ENCODE peak calls at places on chromosomes 4 and X, in seven cellular contexts. V is HL-60, B is progenitor cell of endocrine pancreas, C is fibroblast of pulmonary artery, P is left ventricle myocardium inferior, F is OCI-LY7, H is B cell. A is an unnamed sample.

GRCh38 chr4:54274786-54275503 is 45.9 kb downstream of the PDGFRA start:
- DNase-seq in B (no peak), H (no peak), F (no peak), P (no peak), V (no peak), C (no peak), A (no peak)

GRCh38 chr4:162509333-162509732 is 345.5 kb upstream of the FSTL5 start:
- DNase-seq in B (no peak), F (no peak), V (no peak), C (no peak), P (no peak), H (no peak), A (no peak)

GRCh38 chr4:54897590-54897989 is 227.8 kb downstream of the KDR start:
- DNase-seq in B (no peak), V (no peak), P (no peak), C (peak; percentile 17), F (no peak), H (no peak), A (no peak)

GRCh38 chr4:21512351-21512750 is 436.2 kb downstream of the KCNIP4 start:
- DNase-seq in B (no peak), V (no peak), H (no peak), F (peak; percentile 16), P (no peak), C (peak; percentile 65), A (peak; percentile 3)

GRCh38 chrX:54930291-54931049 is 9.8 kb downstream of the TRO start:
- DNase-seq in H (no peak), C (no peak), B (no peak), P (no peak), F (no peak), V (no peak), A (no peak)

GRCh38 chr4:153792007-153792892 is 3.4 kb upstream of the SFRP2 start:
- DNase-seq in H (peak; percentile 8), C (peak; percentile 29), P (no peak), F (no peak), B (peak; percentile 76), V (no peak), A (peak; percentile 95)

GRCh38 chr4:157045507-157046127 is 30.3 kb upstream of the GLRB start:
- DNase-seq in C (peak; percentile 87), F (peak; percentile 7), B (no peak), V (no peak), H (no peak), P (no peak), A (no peak)

GRCh38 chr4:74320559-74321118 is 12.4 kb downstream of the EPGN start:
- DNase-seq in C (peak; percentile 77), P (no peak), H (peak; percentile 19), F (peak; percentile 45), B (no peak), V (no peak), A (no peak)

GRCh38 chrX:10166731-10167149 is 10.0 kb downstream of the CLCN4 start:
- DNase-seq in P (peak; percentile 25), B (no peak), V (peak; percentile 55), F (peak; percentile 11), C (no peak), H (peak; percentile 15), A (no peak)

GRCh38 chr4:126938023-126938422 is 694.7 kb upstream of the INTU start:
- DNase-seq in H (no peak), F (no peak), V (no peak), C (no peak), B (no peak), P (no peak), A (no peak)

GRCh38 chr4:38663021-38663800 is 788 bp upstream of the KLF3 start:
- DNase-seq in V (no peak), H (no peak), P (no peak), F (peak; percentile 44), B (peak; percentile 78), C (peak; percentile 49), A (peak; percentile 51)

GRCh38 chrX:861335-861890 is 230.8 kb downstream of the SHOX start:
- DNase-seq in P (no peak), C (no peak), F (no peak), V (no peak), H (no peak), B (no peak), A (no peak)

GRCh38 chr4:106978046-106978774 is 57.9 kb downstream of the DKK2 start:
- DNase-seq in H (no peak), V (no peak), B (no peak), F (no peak), P (no peak), C (no peak), A (no peak)

GRCh38 chr4:41814565-41814964 is 66.0 kb upstream of the PHOX2B start:
- DNase-seq in P (no peak), B (no peak), C (peak; percentile 6), H (no peak), F (no peak), V (no peak), A (peak; percentile 34)

GRCh38 chr4:159179310-159179958 is 76.6 kb downstream of the RAPGEF2 start:
- DNase-seq in P (no peak), F (no peak), V (no peak), B (no peak), C (no peak), H (no peak), A (no peak)

GRCh38 chrX:111375747-111376146 is 36.2 kb downstream of the DCX start:
- DNase-seq in V (no peak), B (no peak), H (no peak), F (no peak), P (no peak), C (peak; percentile 3), A (no peak)

GRCh38 chr4:147756417-147756816 is 24.5 kb downstream of the ARHGAP10 start:
- DNase-seq in B (no peak), P (no peak), F (no peak), C (no peak), V (no peak), H (no peak), A (no peak)

GRCh38 chr4:106266201-106266600 is 49.8 kb downstream of the TBCK start:
- DNase-seq in H (peak; percentile 4), C (peak; percentile 82), F (peak; percentile 46), B (no peak), V (peak; percentile 21), P (no peak), A (no peak)

DNA sequence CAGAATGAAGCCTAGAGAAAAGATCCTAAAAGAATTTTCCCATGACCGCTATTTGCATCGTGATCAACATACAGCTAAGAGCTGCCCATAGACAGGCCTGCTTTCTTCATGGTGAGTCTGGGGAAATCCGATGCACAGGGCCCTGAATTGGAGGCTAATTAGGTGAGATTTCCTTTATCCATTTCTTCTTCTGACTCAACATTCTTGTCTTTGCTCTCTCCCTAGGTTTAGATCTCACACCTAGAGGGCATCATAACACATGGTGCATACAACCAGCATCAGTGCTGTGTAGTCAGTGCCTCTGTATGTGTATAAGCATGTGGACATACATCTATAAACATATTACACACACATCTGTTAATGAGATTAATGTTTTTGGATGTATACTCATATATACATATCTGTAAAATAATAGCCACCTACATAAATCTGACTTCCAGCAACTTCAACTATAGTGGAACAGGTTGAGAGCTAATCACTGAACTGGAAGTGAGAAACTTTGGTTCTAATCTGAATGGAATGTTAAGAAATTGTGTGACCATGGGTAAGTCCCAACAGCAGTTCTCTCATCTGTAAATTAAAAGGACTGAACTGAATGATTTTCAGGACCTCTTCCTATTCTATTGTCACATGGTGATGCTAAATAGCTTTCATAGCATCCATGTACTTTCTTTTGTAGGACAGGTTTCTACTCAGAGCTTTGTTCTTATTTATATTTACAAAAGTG is 17.5 kb downstream of the GATB start:
- DNase-seq in C (no peak), P (no peak), V (no peak), H (no peak), B (no peak), F (no peak), A (no peak)
- TF ChIP-seq CTCF in C (no peak), P (no peak), V (no peak), H (no peak), B (no peak), F (no peak), A (no peak)

DNA sequence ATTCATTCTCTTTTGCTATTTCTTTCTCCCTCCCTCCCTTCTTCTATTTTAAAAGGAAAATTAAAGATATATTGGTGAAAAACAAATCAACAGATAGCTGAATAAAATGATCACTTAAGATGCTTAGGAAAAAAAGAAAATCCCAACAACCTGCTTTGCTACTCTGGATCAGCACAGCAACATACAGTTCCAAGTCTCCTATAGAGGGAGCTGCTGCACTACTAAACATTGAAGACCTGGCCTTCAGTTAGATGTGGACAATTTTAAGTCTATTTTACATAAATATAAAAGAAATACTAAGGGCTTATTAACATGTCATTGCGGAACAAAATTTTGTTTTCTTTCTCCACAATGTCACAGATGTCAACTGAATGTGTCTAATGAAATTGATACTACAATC is 226.4 kb downstream of the MAGEB5 start:
- DNase-seq in B (no peak), P (no peak), V (no peak), H (no peak), F (no peak), C (peak; percentile 44), A (no peak)
- TF ChIP-seq CTCF in B (peak; percentile 71), P (peak; percentile 43), V (no peak), H (no peak), F (peak; percentile 55), C (peak; percentile 40), A (peak; percentile 70)

DNA sequence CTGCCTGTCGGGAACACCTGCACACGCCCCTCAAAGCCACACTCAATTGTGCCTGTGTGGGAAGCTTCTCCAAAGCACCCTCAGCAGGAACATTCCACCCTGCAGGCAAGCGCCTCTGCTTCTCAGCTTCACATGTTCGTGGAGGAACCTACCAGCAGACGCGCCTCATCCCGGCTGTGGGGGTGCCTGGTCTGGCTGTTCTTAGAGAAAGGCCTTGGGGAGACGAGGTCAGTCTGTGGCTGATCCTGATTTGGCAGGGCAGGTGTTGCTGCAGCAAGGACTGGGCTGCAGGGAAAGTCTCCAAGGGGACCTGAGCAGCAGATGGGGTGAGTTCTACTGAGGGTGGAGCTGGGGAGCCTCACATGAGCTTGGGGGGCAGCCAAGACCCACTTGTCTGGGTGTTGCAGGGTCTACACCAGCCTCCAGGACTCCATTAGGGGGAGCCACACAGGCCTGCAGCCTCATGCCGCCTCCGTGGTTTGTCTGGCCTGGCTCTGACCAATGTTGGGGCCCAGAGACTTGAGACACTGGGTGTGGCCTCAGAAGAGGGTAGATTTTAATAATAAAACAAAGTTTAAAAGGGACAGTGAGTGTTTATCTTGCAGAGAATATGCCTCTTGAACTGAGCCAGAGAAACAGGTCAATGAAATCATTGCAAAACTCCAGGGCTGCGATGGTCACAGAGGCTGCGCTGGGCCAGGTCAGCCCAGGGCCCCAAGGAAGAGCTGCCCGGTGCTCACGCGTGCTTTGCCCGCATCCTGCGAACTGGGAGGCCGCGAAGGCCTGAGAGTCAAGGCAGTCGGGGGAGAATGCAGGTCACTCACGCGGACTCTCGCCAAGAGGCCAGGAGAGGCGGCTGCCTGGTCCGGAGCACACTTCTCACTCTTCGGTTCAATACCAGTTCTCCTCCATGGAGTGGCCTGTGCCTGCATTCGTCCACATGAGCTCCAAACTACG is 21.1 kb downstream of the RNF212 start:
- DNase-seq in P (no peak), B (no peak), C (no peak), V (no peak), H (no peak), F (peak; percentile 16), A (no peak)
- TF ChIP-seq CTCF in P (no peak), B (no peak), C (no peak), V (no peak), H (no peak), F (peak; percentile 64), A (no peak)

DNA sequence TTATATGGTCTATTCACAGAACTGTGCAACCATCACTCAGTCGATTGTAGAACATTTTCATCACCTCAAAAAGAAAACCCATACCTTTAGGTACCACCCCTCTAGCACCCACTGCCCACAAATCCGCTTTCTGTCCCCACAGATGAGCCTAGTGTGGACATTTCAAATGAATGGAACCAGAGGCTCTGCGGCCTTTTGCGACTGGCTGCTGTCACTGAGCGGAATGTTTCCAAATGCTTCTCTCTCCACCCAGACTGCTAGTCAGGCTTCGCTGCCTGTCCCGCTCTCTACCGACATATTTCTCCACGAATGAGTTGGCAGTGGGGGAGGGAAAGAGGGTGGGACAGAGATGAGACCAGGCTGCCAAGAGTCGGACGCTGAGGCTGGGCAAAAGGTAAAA is 1.7 kb upstream of the BGN start:
- DNase-seq in V (no peak), F (no peak), C (no peak), H (no peak), B (no peak), P (no peak), A (no peak)
- TF ChIP-seq CTCF in V (no peak), F (no peak), C (no peak), H (no peak), B (no peak), P (no peak), A (no peak)

A was measured in neural crest cell.